ENCODE peak calls at places on chromosomes 12 and 14, in four cellular contexts. O is HCT116, X is H1, T is SK-N-SH. R is an unnamed sample.

GRCh38 chr12:57012600-57013465 is 3.5 kb downstream of the TAC3 start:
- DNase-seq in O (no peak), X (no peak), T (no peak), R (no peak)

GRCh38 chr14:92649934-92650545 is 98.4 kb downstream of the LGMN start:
- DNase-seq in O (no peak), X (no peak), T (no peak), R (no peak)

GRCh38 chr12:64674367-64674922 is 64.2 kb downstream of the RASSF3 start:
- DNase-seq in O (no peak), X (no peak), T (no peak), R (no peak)

GRCh38 chr12:26746315-26746714 is 86.7 kb downstream of the ITPR2 start:
- DNase-seq in O (no peak), X (no peak), T (no peak), R (no peak)

GRCh38 chr14:34538871-34539406 is 562 bp downstream of the EAPP start:
- DNase-seq in O (no peak), X (no peak), T (no peak), R (no peak)

GRCh38 chr12:2084553-2085296 is 31.9 kb downstream of the CACNA1C start:
- DNase-seq in O (no peak), X (no peak), T (no peak), R (no peak)

GRCh38 chr14:40099316-40099715 is 667.1 kb upstream of the FBXO33 start:
- DNase-seq in O (no peak), X (no peak), T (no peak), R (no peak)

GRCh38 chr12:43795716-43796282 is 10.3 kb downstream of the TWF1 start:
- DNase-seq in O (no peak), X (no peak), T (no peak), R (no peak)

GRCh38 chr12:49787672-49788071 is 40.5 kb downstream of the NCKAP5L start:
- DNase-seq in O (no peak), X (no peak), T (no peak), R (no peak)

GRCh38 chr12:49784756-49785409 is 43.3 kb downstream of the NCKAP5L start:
- DNase-seq in O (no peak), X (no peak), T (no peak), R (no peak)

GRCh38 chr12:49789992-49790391 is 38.2 kb downstream of the NCKAP5L start:
- DNase-seq in O (no peak), X (no peak), T (no peak), R (peak; percentile 36)

DNA sequence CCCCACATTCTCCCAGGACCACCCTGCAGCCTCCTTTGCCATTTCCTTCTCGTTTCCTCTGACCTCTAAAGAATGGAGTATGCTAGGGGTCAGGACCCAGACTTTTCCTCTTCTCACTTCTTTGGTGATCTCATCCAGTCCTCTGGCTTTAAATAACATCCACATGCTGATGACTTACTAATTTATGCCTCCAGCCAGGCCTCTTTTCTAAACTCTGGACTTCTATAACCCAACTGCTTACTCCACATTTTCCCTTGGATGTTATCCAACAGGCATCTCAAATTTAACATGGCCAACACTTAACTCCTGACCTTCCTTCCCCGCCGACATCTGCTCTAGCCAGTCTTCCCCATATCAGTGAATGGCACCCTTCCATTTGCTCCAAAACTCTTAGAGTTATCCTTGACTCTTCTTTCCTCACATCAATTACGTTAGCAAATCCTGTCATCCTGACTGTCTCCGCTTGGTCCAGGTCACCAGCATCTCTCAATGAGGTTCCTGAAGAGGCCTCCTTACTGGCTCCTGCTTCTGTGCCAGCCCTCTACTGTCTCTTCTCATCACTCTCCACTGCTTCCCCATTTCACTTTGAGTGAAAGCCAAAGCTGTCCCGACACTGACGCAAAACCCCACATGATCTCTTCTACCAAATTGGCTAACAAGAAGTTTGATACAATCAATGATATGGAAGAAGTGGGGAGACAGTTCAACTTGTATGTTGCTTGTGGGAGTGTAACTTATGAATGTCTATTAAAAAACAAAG is 42.7 kb downstream of the TMBIM6 start:
- DNase-seq in O (no peak), X (no peak), T (no peak), R (no peak)
- TF ChIP-seq YY1 in O (no peak), X (no peak), T (no peak), R (no peak)

GRCh38 chr14:61470954-61471279 is 149.5 kb downstream of the PRKCH start:
- DNase-seq in O (no peak), X (no peak), T (no peak), R (no peak)
- H3K4me1 ChIP-seq in O (peaks cover 15% of the 10 kb centered on the region), X (peaks cover 10% of the 10 kb centered on the region), T (peaks cover 18% of the 10 kb centered on the region), R (peaks cover 1% of the 10 kb centered on the region)

GRCh38 chr12:15801770-15802393 is 12.7 kb upstream of the EPS8 start:
- DNase-seq in O (peak; percentile 72), X (no peak), T (no peak), R (no peak)
- TF ChIP-seq YY1 in O (no peak), X (no peak), T (no peak), R (no peak)

GRCh38 chr14:49622022-49622607 is 1.5 kb downstream of the MGAT2 start:
- DNase-seq in O (no peak), X (no peak), T (no peak), R (no peak)
- H3K4me1 ChIP-seq in O (peaks cover 8% of the 10 kb centered on the region), X (peaks cover 4% of the 10 kb centered on the region), T (peaks cover 29% of the 10 kb centered on the region), R (no peaks in the 10 kb centered on the region)

DNA sequence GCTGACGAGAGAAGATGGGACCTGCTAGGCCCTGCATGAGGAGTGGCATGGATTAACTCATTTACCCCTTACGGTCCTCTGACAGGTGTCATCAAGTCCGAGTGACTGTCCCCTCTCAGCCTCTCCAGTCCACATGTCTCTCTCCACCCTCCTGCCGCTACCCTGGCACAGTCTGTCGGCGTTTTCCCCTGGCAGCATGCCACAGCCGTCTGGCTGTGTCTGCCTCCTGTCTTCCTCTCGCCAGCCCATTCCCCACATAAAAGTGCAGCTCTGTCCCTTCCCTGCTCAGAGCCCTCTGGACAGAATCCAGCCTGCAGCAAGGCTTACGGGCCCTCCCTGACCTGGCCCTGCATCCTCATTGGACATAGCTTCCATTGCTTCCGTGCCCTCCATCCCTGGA is 45.6 kb downstream of the UBE3B start:
- DNase-seq in O (no peak), X (no peak), T (peak; percentile 82), R (no peak)
- TF ChIP-seq YY1 in O (no peak), X (no peak), T (no peak), R (no peak)

DNA sequence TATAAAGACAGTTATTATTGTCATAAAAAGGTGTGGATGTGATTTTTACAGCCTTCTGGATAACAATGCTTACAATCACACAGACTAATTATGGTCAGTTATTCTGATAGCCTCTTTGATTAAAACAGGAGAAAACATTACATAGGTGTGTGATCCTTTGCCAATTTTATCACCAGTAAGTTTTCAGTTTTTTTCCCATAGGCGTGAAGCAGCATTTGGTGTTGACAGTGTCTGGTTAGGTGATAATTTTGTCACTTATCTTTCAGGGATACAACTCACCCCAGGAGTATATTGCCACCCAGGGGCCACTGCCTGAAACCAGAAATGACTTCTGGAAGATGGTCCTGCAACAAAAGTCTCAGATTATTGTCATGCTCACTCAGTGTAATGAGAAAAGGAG is 208.8 kb downstream of the EPS8 start:
- DNase-seq in O (no peak), X (no peak), T (no peak), R (no peak)
- H3K4me1 ChIP-seq in O (no peaks in the 10 kb centered on the region), X (no peaks in the 10 kb centered on the region), T (no peaks in the 10 kb centered on the region), R (no peaks in the 10 kb centered on the region)